ENCODE peak calls at places on chromosome 11, in ten cellular contexts. P is cardiac muscle cell; T is stromal cell of bone marrow; K is ovary; Y is HFF-Myc; N is Kasumi-1; E is neuronal stem cell; F is activated naive CD4-positive, alpha-beta T cell treated with anti-CD3 and anti-CD28 coated beads for 36 hours; X is left cardiac atrium; S is AG10803. M is an unnamed sample.

GRCh38 chr11:19350093-19350665 is 109.4 kb upstream of the E2F8 start:
- DNase-seq in P (no peak), T (no peak), K (no peak), Y (no peak), N (no peak), E (no peak), F (no peak), X (no peak), S (no peak), M (no peak)

GRCh38 chr11:8719260-8720190 is 36.9 kb downstream of the RPL27A start:
- DNase-seq in P (no peak), T (peak; percentile 91), K (peak; percentile 63), Y (peak; percentile 97), N (no peak), E (no peak), F (no peak), X (peak; percentile 67), S (peak; percentile 98), M (peak; percentile 67)

GRCh38 chr11:8872017-8872416 is 39.0 kb upstream of the AKIP1 start:
- DNase-seq in P (no peak), T (no peak), K (no peak), Y (no peak), N (no peak), E (no peak), F (no peak), X (no peak), S (peak; percentile 17), M (no peak)

GRCh38 chr11:63903884-63904283 is 13.1 kb downstream of the RCOR2 start:
- DNase-seq in P (no peak), T (no peak), K (no peak), Y (no peak), N (no peak), E (no peak), F (no peak), X (no peak), S (no peak), M (no peak)

GRCh38 chr11:35525501-35526175 is at the start of gene PAMR1:
- DNase-seq in P (peak; percentile 74), T (peak; percentile 52), K (peak; percentile 38), Y (no peak), N (no peak), E (peak; percentile 58), F (peak; percentile 54), X (peak; percentile 53), S (peak; percentile 77), M (peak; percentile 73)

GRCh38 chr11:63369971-63370588 is 495 bp downstream of the SLC22A9 start:
- DNase-seq in P (no peak), T (no peak), K (no peak), Y (no peak), N (no peak), E (no peak), F (no peak), X (no peak), S (no peak), M (no peak)

GRCh38 chr11:134632347-134633119 is 220.5 kb upstream of the B3GAT1 start:
- DNase-seq in P (no peak), T (no peak), K (no peak), Y (no peak), N (no peak), E (no peak), F (no peak), X (no peak), S (no peak), M (no peak)

GRCh38 chr11:62905927-62906531 is 15.1 kb downstream of the CHRM1 start:
- DNase-seq in P (peak; percentile 87), T (peak; percentile 54), K (peak; percentile 85), Y (peak; percentile 49), N (peak; percentile 85), E (peak; percentile 90), F (peak; percentile 89), X (peak; percentile 77), S (peak; percentile 72), M (peak; percentile 67)

GRCh38 chr11:75388386-75389275 is 10.7 kb upstream of the RPS3 start:
- DNase-seq in P (peak; percentile 83), T (peak; percentile 71), K (peak; percentile 72), Y (peak; percentile 79), N (peak; percentile 92), E (peak; percentile 76), F (peak; percentile 88), X (peak; percentile 73), S (peak; percentile 75), M (peak; percentile 77)

GRCh38 chr11:23364076-23364475 is 503.8 kb upstream of the CCDC179 start:
- DNase-seq in P (no peak), T (peak; percentile 9), K (no peak), Y (no peak), N (no peak), E (no peak), F (no peak), X (no peak), S (no peak), M (no peak)

GRCh38 chr11:20327377-20327776 is 36.1 kb upstream of the HTATIP2 start:
- DNase-seq in P (no peak), T (no peak), K (no peak), Y (no peak), N (no peak), E (no peak), F (no peak), X (no peak), S (no peak), M (no peak)

GRCh38 chr11:86018249-86018648 is 50.6 kb downstream of the PICALM start:
- DNase-seq in P (no peak), T (no peak), K (no peak), Y (no peak), N (no peak), E (no peak), F (no peak), X (no peak), S (no peak), M (no peak)

GRCh38 chr11:57458410-57459111 is 1.8 kb upstream of the RTN4RL2 start:
- DNase-seq in P (peak; percentile 55), T (no peak), K (peak; percentile 57), Y (no peak), N (peak; percentile 51), E (no peak), F (peak; percentile 50), X (peak; percentile 63), S (no peak), M (no peak)

GRCh38 chr11:61072316-61073109 is 29.8 kb upstream of the CD5 start:
- DNase-seq in P (no peak), T (no peak), K (peak; percentile 27), Y (no peak), N (no peak), E (no peak), F (no peak), X (no peak), S (no peak), M (no peak)

GRCh38 chr11:120027546-120028180 is 110.2 kb downstream of the TRIM29 start:
- DNase-seq in P (no peak), T (no peak), K (no peak), Y (no peak), N (no peak), E (no peak), F (no peak), X (no peak), S (no peak), M (no peak)

GRCh38 chr11:73995731-73996130 is 13.1 kb upstream of the UCP2 start:
- DNase-seq in P (no peak), T (no peak), K (no peak), Y (no peak), N (no peak), E (no peak), F (peak; percentile 64), X (no peak), S (no peak), M (no peak)

GRCh38 chr11:36469063-36469462 is 41.0 kb downstream of the TRAF6 start:
- DNase-seq in P (no peak), T (no peak), K (no peak), Y (no peak), N (no peak), E (no peak), F (peak; percentile 55), X (no peak), S (no peak), M (no peak)

GRCh38 chr11:21132146-21132720 is 462.8 kb downstream of the NELL1 start:
- DNase-seq in P (no peak), T (no peak), K (no peak), Y (no peak), N (no peak), E (no peak), F (no peak), X (no peak), S (no peak), M (no peak)

GRCh38 chr11:2591805-2592204 is 108.0 kb downstream of the KCNQ1OT1 start:
- DNase-seq in P (no peak), T (no peak), K (no peak), Y (no peak), N (no peak), E (no peak), F (no peak), X (no peak), S (no peak), M (no peak)

GRCh38 chr11:73242291-73243092 is 24.4 kb downstream of the P2RY2 start:
- DNase-seq in P (peak; percentile 78), T (no peak), K (peak; percentile 74), Y (peak; percentile 60), N (peak; percentile 59), E (peak; percentile 78), F (peak; percentile 80), X (peak; percentile 83), S (peak; percentile 61), M (peak; percentile 38)

GRCh38 chr11:120564573-120565301 is 53.2 kb downstream of the GRIK4 start:
- DNase-seq in P (peak; percentile 57), T (no peak), K (peak; percentile 55), Y (no peak), N (no peak), E (peak; percentile 48), F (peak; percentile 58), X (peak; percentile 75), S (peak; percentile 41), M (no peak)

GRCh38 chr11:2395856-2396255 is 4.7 kb upstream of the TSSC4 start:
- DNase-seq in P (no peak), T (no peak), K (no peak), Y (no peak), N (no peak), E (no peak), F (no peak), X (no peak), S (no peak), M (no peak)

GRCh38 chr11:110830344-110831141 is 118.3 kb upstream of the ARHGAP20 start:
- DNase-seq in P (no peak), T (no peak), K (no peak), Y (no peak), N (no peak), E (no peak), F (no peak), X (no peak), S (peak; percentile 4), M (no peak)

GRCh38 chr11:111531156-111531555 is 9.4 kb upstream of the LAYN start:
- DNase-seq in P (no peak), T (no peak), K (no peak), Y (no peak), N (no peak), E (no peak), F (no peak), X (no peak), S (no peak), M (no peak)

GRCh38 chr11:16778286-16778685 is 39.8 kb downstream of the C11orf58 start:
- DNase-seq in P (no peak), T (no peak), K (no peak), Y (no peak), N (no peak), E (no peak), F (no peak), X (no peak), S (no peak), M (no peak)

GRCh38 chr11:117465236-117465997 is 137.8 kb downstream of the CEP164 start:
- DNase-seq in P (no peak), T (no peak), K (no peak), Y (no peak), N (no peak), E (no peak), F (no peak), X (no peak), S (no peak), M (no peak)

GRCh38 chr11:77064648-77065217 is 2.0 kb upstream of the CAPN5 start:
- DNase-seq in P (no peak), T (no peak), K (peak; percentile 14), Y (no peak), N (no peak), E (no peak), F (no peak), X (no peak), S (no peak), M (no peak)

GRCh38 chr11:118845369-118845768 is 38.3 kb upstream of the CXCR5 start:
- DNase-seq in P (no peak), T (no peak), K (no peak), Y (no peak), N (no peak), E (no peak), F (peak; percentile 69), X (no peak), S (peak; percentile 36), M (peak; percentile 3)